ENCODE peak calls at places on chromosomes 5 and 9, in four cellular contexts. R is psoas muscle, V is heart right ventricle, S is IMR-90. A is an unnamed sample. For H3K27me3, the result is how much of the 10 kb centered on the place peaks cover.

GRCh38 chr5:159211712-159212111 is 2.4 kb upstream of the RNF145 start:
- DNase-seq in V (no peak), R (no peak), S (no peak), A (no peak)

GRCh38 chr5:89343666-89344065 is 460.7 kb upstream of the MEF2C start:
- DNase-seq in R (no peak), S (peak), V (no peak), A (no peak)

GRCh38 chr5:6029811-6030271 is 348.5 kb downstream of the MED10 start:
- DNase-seq in S (no peak), V (no peak), R (no peak), A (no peak)

GRCh38 chr5:172411423-172412111 is 42.8 kb downstream of the SH3PXD2B start:
- DNase-seq in R (peak), S (peak), V (no peak), A (no peak)

GRCh38 chr5:137743031-137743640 is 7.2 kb upstream of the KLHL3 start:
- DNase-seq in R (no peak), V (peak), S (peak), A (no peak)

GRCh38 chr5:170986598-170986997 is 124.8 kb downstream of the RANBP17 start:
- DNase-seq in S (peak), V (no peak), R (no peak), A (no peak)

GRCh38 chr9:127612993-127613954 is 1.2 kb downstream of the STXBP1 start:
- DNase-seq in V (peak), S (peak), R (peak), A (no peak)

GRCh38 chr9:131310833-131311554 is 21.5 kb downstream of the PLPP7 start:
- DNase-seq in S (no peak), R (peak), V (peak), A (no peak)

GRCh38 chr5:161895510-161895909 is 47.6 kb downstream of the GABRA1 start:
- DNase-seq in S (no peak), R (no peak), V (no peak), A (no peak)

GRCh38 chr9:126379661-126380365 is 53.2 kb downstream of the MVB12B start:
- DNase-seq in R (no peak), V (no peak), S (peak), A (no peak)

GRCh38 chr5:141465351-141465750 is 10.4 kb upstream of the PCDHGC3 start:
- DNase-seq in S (peak), R (no peak), V (no peak), A (no peak)

GRCh38 chr5:124871299-124871698 is 124.9 kb upstream of the ZNF608 start:
- DNase-seq in R (no peak), V (no peak), S (peak), A (no peak)

GRCh38 chr9:84456526-84456925 is 116.0 kb upstream of the SLC28A3 start:
- DNase-seq in R (no peak), V (no peak), S (no peak), A (no peak)

GRCh38 chr5:61599370-61600140 is 267.5 kb downstream of the ZSWIM6 start:
- DNase-seq in R (peak), S (peak), V (no peak), A (peak)

GRCh38 chr5:126732716-126733115 is 44.2 kb upstream of the LMNB1 start:
- DNase-seq in V (no peak), S (no peak), R (no peak), A (no peak)

GRCh38 chr5:132501961-132502931 is 11.7 kb upstream of the IRF1 start:
- DNase-seq in R (no peak), V (no peak), S (peak), A (no peak)

GRCh38 chr5:9037048-9037447 is 508.8 kb downstream of the SEMA5A start:
- DNase-seq in V (no peak), S (no peak), R (no peak), A (no peak)

GRCh38 chr5:140365941-140366340 is 5.9 kb downstream of the SLC4A9 start:
- DNase-seq in R (no peak), V (no peak), S (no peak), A (no peak)

GRCh38 chr5:72152506-72152905 is 45.2 kb downstream of the MAP1B start:
- DNase-seq in V (no peak), R (no peak), S (peak), A (no peak)

GRCh38 chr9:38298503-38298902 is 94.0 kb upstream of the ALDH1B1 start:
- DNase-seq in V (no peak), S (no peak), R (no peak), A (no peak)

GRCh38 chr9:38278457-38278856 is 114.0 kb upstream of the ALDH1B1 start:
- DNase-seq in V (no peak), R (no peak), S (no peak), A (no peak)

GRCh38 chr9:13228431-13228830 is 51.1 kb downstream of the MPDZ start:
- DNase-seq in V (no peak), R (no peak), S (peak), A (no peak)

GRCh38 chr5:138668451-138668850 is 84.8 kb upstream of the CTNNA1 start:
- DNase-seq in R (no peak), S (no peak), V (peak), A (no peak)

DNA sequence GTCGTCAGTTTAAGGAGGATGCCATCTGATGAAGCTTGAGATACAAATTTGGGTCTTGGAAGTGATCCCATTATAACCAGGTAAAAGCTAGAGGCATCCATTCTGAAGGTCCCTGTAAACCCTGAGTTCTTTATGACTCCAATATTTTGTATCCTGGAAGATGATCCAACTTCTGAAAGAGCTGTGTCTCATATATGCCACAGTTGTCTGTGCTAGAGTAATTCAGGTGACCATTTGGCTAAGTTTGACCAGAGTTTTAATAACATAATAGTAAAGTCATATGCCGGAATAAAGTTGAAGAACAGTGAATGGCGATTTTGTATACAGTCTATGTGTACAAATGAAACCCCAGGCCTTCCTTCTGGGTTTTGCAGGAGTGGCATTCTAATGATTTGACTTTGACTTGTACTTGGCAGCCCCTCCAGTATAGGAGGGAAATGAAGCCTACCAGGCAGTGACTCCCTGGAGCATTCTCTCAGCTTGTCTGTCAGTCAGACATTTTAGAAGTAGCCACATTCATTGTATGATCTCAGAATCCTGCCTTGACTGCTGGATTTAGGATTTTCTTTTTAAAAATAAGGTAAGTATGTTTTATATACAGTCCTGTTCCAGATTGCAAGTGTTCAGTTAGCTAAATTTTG is 39.6 kb downstream of the ENTREP1 start:
- DNase-seq in R (no peak), S (no peak), V (no peak), A (no peak)
- TF ChIP-seq CTCF in R (no peak), S (no peak), V (no peak), A (no peak)

GRCh38 chr5:77958642-77959315 is 182.6 kb upstream of the TBCA start:
- DNase-seq in V (no peak), S (no peak), R (no peak), A (no peak)

GRCh38 chr5:77957516-77957915 is 181.4 kb upstream of the TBCA start:
- DNase-seq in V (no peak), R (no peak), S (no peak), A (no peak)

GRCh38 chr5:77960305-77960704 is 184.2 kb upstream of the TBCA start:
- DNase-seq in R (no peak), S (no peak), V (no peak), A (no peak)

GRCh38 chr5:77957081-77957480 is 180.9 kb upstream of the TBCA start:
- DNase-seq in S (no peak), V (no peak), R (no peak), A (no peak)

DNA sequence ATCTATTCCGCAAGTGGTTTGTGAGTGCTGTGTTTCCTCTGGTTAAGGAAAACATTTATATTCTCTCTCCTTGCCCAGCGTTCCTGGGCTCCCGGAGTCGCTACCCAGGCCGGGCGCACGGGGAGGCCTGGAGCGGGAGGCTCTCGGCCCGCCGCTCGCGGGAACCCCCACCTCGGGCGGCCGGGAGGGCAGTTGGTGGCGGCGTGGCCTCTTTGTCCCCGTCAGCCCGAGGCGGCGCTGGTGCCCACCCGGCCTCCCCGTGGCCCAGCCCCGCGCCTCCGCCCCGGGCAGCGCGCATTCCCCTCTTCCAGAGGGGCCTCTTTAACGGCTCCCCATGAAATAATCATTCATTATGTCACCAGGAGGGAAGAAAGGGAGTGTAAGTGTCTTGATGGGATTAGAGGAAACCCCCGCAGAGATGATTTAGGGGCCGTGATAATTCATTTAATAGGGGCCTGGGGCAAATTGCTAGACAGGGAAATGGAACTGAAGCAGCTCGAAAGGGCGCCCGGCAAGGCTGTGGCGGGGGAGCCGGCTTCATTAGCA is 181.9 kb upstream of the TBCA start:
- DNase-seq in V (no peak), S (no peak), R (no peak), A (no peak)
- H3K4me3 ChIP-seq in V (no peak), S (no peak), R (no peak), A (no peak)

GRCh38 chr5:3380689-3381088 is 214.9 kb upstream of the IRX1 start:
- DNase-seq in S (no peak), V (no peak), R (no peak), A (no peak)
- H3K27me3 ChIP-seq in S (under half), V (under half), R (under half), A (under half)

GRCh38 chr5:153403470-153403869 is 87.0 kb upstream of the GRIA1 start:
- DNase-seq in R (no peak), V (no peak), S (no peak), A (no peak)
- TF ChIP-seq CTCF in R (no peak), V (no peak), S (no peak), A (no peak)

GRCh38 chr9:113056191-113057106 is at the start of gene ZFP37:
- DNase-seq in V (peak), R (peak), S (peak), A (peak)

DNA sequence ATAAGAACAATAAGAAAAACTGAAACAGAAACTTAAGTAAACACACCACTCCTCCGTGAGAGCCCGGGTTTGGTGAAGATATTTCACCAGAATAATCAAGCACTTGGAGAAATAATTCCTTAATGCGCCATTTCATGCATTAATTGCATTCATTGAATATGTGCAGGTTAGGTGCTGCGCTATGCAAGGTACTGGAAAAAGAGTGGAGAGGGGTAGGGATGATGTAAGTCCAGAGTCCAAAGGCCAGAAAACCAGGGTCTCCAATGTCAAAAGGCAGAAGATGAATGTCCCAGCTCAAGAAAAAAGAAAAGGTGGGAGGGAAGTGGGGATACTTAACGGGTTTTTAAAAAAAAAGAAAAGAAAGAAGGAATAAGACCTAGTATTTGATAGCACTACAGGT is 669 bp upstream of the ZFP37 start:
- DNase-seq in S (no peak), R (no peak), V (no peak), A (no peak)
- H3K4me3 ChIP-seq in S (peak), R (peak), V (peak), A (peak)

GRCh38 chr5:176817369-176817841 is 7.0 kb downstream of the UNC5A start:
- DNase-seq in S (no peak), R (no peak), V (no peak), A (no peak)
- H3K27me3 ChIP-seq in S (half or more), R (under half), V (half or more), A (under half)